ENCODE peak calls at places on chromosomes 13 and 19, in six cellular contexts. I is GM23338, Z is GM23248, K is hepatocyte, P is PC-3, J is OCI-LY7. U is an unnamed sample.

GRCh38 chr19:41882568-41883462 is at the start of gene ARHGEF1:
- DNase-seq in I (peak; percentile 62), Z (peak; percentile 44), K (peak; percentile 60), P (peak; percentile 35), J (peak; percentile 70), U (peak; percentile 89)

GRCh38 chr19:3175761-3176714 is 2.5 kb upstream of the S1PR4 start:
- DNase-seq in I (no peak), Z (peak; percentile 89), K (peak; percentile 48), P (peak; percentile 91), J (no peak), U (no peak)

GRCh38 chr13:109646423-109646822 is 140.0 kb downstream of the IRS2 start:
- DNase-seq in I (no peak), Z (no peak), K (no peak), P (no peak), J (no peak), U (no peak)

GRCh38 chr13:99220199-99220931 is 19.7 kb downstream of the UBAC2 start:
- DNase-seq in I (no peak), Z (no peak), K (no peak), P (no peak), J (no peak), U (no peak)

GRCh38 chr19:47511681-47512080 is 3.2 kb downstream of the NAPA start:
- DNase-seq in I (no peak), Z (peak; percentile 64), K (no peak), P (no peak), J (no peak), U (no peak)

GRCh38 chr19:7874080-7874856 is at the start of gene PRR36:
- DNase-seq in I (peak; percentile 91), Z (no peak), K (peak; percentile 76), P (peak; percentile 80), J (no peak), U (peak; percentile 93)

GRCh38 chr13:24135674-24136300 is 24.7 kb upstream of the SPATA13 start:
- DNase-seq in I (no peak), Z (peak; percentile 63), K (no peak), P (peak; percentile 48), J (no peak), U (no peak)

GRCh38 chr13:106143930-106144709 is 391.3 kb downstream of the EFNB2 start:
- DNase-seq in I (peak; percentile 74), Z (no peak), K (peak; percentile 43), P (peak; percentile 88), J (no peak), U (no peak)

GRCh38 chr13:73212482-73212881 is 153.7 kb downstream of the KLF5 start:
- DNase-seq in I (no peak), Z (no peak), K (no peak), P (no peak), J (no peak), U (no peak)

GRCh38 chr13:114073881-114074551 is 58.4 kb downstream of the RASA3 start:
- DNase-seq in I (no peak), Z (no peak), K (no peak), P (no peak), J (no peak), U (no peak)

GRCh38 chr19:12784871-12785430 is 6.3 kb upstream of the JUNB start:
- DNase-seq in I (no peak), Z (peak; percentile 42), K (no peak), P (no peak), J (no peak), U (peak; percentile 49)

GRCh38 chr19:34673590-34673989 is 3.4 kb downstream of the SCGB2B2 start:
- DNase-seq in I (no peak), Z (no peak), K (peak; percentile 33), P (no peak), J (no peak), U (no peak)

GRCh38 chr19:58473775-58474174 is 2.4 kb upstream of the ZNF446 start:
- DNase-seq in I (no peak), Z (no peak), K (no peak), P (no peak), J (no peak), U (no peak)

GRCh38 chr19:57803265-57803593 is 11.5 kb downstream of the ZNF552 start:
- DNase-seq in I (peak; percentile 70), Z (no peak), K (no peak), P (no peak), J (no peak), U (no peak)

GRCh38 chr13:51797664-51798488 is 6.1 kb downstream of the DHRS12 start:
- DNase-seq in I (peak; percentile 87), Z (peak; percentile 56), K (peak; percentile 85), P (peak; percentile 83), J (peak; percentile 84), U (peak; percentile 76)

GRCh38 chr19:8806661-8807060 is 25.4 kb downstream of the ZNF558 start:
- DNase-seq in I (no peak), Z (no peak), K (no peak), P (no peak), J (no peak), U (no peak)

GRCh38 chr19:6464070-6464873 is at the start of gene CRB3:
- DNase-seq in I (peak; percentile 99), Z (no peak), K (peak; percentile 96), P (peak; percentile 93), J (no peak), U (no peak)

GRCh38 chr13:72792640-72793039 is 10.7 kb downstream of the PIBF1 start:
- DNase-seq in I (no peak), Z (no peak), K (no peak), P (no peak), J (no peak), U (no peak)

GRCh38 chr19:11052391-11052790 is 36.9 kb upstream of the LDLR start:
- DNase-seq in I (no peak), Z (no peak), K (no peak), P (no peak), J (no peak), U (no peak)

GRCh38 chr13:23447927-23448326 is 14.4 kb upstream of the SACS start:
- DNase-seq in I (no peak), Z (peak; percentile 52), K (no peak), P (no peak), J (no peak), U (no peak)

GRCh38 chr13:114081761-114082681 is 50.4 kb downstream of the RASA3 start:
- DNase-seq in I (no peak), Z (no peak), K (no peak), P (no peak), J (no peak), U (no peak)

DNA sequence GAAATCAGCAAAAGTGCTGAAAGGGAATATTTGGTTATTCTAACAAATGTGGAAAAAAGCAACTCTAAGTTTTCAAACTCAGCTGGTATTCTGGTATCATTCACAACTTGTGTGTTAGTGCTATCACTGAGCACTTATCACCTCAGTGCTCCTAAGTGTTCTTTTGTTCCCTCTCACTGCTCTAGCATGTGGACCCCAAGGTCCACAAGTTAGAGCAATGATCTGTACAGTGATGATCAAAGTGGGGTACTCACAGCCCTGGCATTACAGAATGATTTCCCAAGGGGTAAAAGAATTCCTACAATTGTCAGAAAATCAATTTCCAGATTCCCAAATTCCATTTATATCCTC is 575.0 kb downstream of the DIAPH3 start:
- DNase-seq in I (no peak), Z (no peak), K (no peak), P (no peak), J (no peak), U (no peak)
- TF ChIP-seq EZH2phosphoT487 in I (no peak), Z (no peak), K (no peak), P (no peak), J (no peak), U (no peak)

DNA sequence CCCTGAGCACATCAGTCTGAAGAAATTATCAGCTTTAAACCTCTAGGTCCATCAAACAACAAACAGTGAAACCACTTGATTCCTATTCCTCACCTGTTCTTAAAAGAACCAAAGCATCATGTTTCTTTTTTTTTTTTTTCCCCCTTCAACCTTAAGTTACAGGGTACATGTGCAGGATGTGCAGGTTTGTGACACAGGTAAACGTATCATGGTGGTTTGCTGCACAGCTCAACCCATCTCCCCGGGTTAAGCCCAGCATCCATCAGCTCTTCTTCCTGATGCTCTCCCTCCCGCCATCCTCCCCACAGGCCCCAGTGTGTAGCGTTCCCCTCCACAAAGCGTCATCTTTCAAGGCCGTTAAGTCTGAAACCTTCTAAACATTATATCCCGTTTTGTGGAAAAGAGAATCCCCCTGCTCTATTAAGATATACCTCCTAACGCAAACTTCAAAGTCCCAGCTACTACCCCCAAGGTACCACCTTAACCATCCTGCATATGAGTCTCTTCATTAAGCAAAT is 10.9 kb downstream of the USP12 start:
- DNase-seq in I (no peak), Z (no peak), K (no peak), P (no peak), J (no peak), U (no peak)
- TF ChIP-seq EZH2phosphoT487 in I (no peak), Z (no peak), K (no peak), P (no peak), J (no peak), U (no peak)

DNA sequence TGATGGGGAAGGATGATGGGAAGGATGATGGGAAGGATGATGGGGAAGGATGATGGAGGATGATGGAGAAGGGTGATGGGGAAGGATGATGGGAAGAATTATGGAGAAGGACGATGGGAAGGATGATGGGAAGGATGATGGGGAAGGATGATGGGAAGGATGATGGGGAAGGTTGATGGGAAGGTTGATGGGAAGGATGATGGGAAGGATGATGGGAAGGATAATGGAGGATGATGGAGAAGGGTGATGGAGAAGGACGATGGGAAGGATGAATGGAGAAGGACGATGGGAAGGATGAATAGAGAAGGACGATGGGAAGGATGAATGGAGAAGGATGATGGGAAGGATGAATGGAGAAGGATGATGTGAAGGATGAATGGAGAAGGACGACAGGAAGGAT is 13.5 kb downstream of the C2CD4C start:
- DNase-seq in I (no peak), Z (no peak), K (no peak), P (no peak), J (no peak), U (no peak)
- TF ChIP-seq EZH2phosphoT487 in I (no peak), Z (no peak), K (no peak), P (no peak), J (no peak), U (no peak)

GRCh38 chr13:63367522-63368198 is 1952.0 kb upstream of the PCDH20 start:
- DNase-seq in I (no peak), Z (no peak), K (no peak), P (no peak), J (no peak), U (no peak)
- TF ChIP-seq EZH2phosphoT487 in I (no peak), Z (no peak), K (no peak), P (no peak), J (no peak), U (no peak)

GRCh38 chr13:31037874-31038475 is 105.5 kb downstream of the TEX26 start:
- DNase-seq in I (no peak), Z (no peak), K (no peak), P (no peak), J (no peak), U (no peak)
- TF ChIP-seq EZH2phosphoT487 in I (no peak), Z (no peak), K (no peak), P (no peak), J (no peak), U (no peak)